ENCODE peak calls at places on chromosomes 2 and 18, in four cellular contexts. One of them, this sample, is unnamed.

GRCh38 chr18:59959079-59959478 is 59.3 kb downstream of the PMAIP1 start:
- DNase-seq in H7: no peak
- DNase-seq in GM13976: no peak
- DNase-seq in cerebellar cortex: no peak
- DNase-seq in this sample: no peak

GRCh38 chr2:112646791-112647720 is 1.3 kb downstream of the SLC20A1 start:
- DNase-seq in H7: no peak
- DNase-seq in GM13976: no peak
- DNase-seq in cerebellar cortex: no peak
- DNase-seq in this sample: no peak

GRCh38 chr2:115825912-115826311 is 1383.5 kb downstream of the DPP10 start:
- DNase-seq in H7: no peak
- DNase-seq in cerebellar cortex: no peak
- DNase-seq in GM13976: no peak
- DNase-seq in this sample: no peak

GRCh38 chr2:134657650-134658250 is 61.0 kb downstream of the TMEM163 start:
- DNase-seq in GM13976: no peak
- DNase-seq in cerebellar cortex: no peak
- DNase-seq in H7: peak; percentile 41
- DNase-seq in this sample: no peak

GRCh38 chr2:14492920-14493503 is 139.5 kb upstream of the LRATD1 start:
- DNase-seq in GM13976: no peak
- DNase-seq in cerebellar cortex: no peak
- DNase-seq in H7: no peak
- DNase-seq in this sample: no peak

GRCh38 chr18:48860276-48861180 is 90.2 kb downstream of the SMAD7 start:
- DNase-seq in GM13976: no peak
- DNase-seq in cerebellar cortex: no peak
- DNase-seq in H7: peak; percentile 80
- DNase-seq in this sample: no peak

GRCh38 chr18:22214731-22215528 is 45.5 kb downstream of the GATA6 start:
- DNase-seq in GM13976: no peak
- DNase-seq in H7: no peak
- DNase-seq in cerebellar cortex: no peak
- DNase-seq in this sample: no peak

GRCh38 chr2:85009019-85009618 is 38.2 kb downstream of the KCMF1 start:
- DNase-seq in cerebellar cortex: no peak
- DNase-seq in H7: no peak
- DNase-seq in GM13976: no peak
- DNase-seq in this sample: no peak

GRCh38 chr2:68553098-68553497 is 85.7 kb downstream of the APLF start:
- DNase-seq in cerebellar cortex: no peak
- DNase-seq in H7: no peak
- DNase-seq in GM13976: no peak
- DNase-seq in this sample: no peak

GRCh38 chr2:21220930-21221329 is 97.2 kb downstream of the TDRD15 start:
- DNase-seq in GM13976: no peak
- DNase-seq in H7: no peak
- DNase-seq in cerebellar cortex: no peak
- DNase-seq in this sample: no peak

This sample was measured in GM13977.